ENCODE peak calls at places on chromosomes 2 and 18, in four cellular contexts. V is GM23248, I is mammary epithelial cell, G is astrocyte. Q is an unnamed sample. For H4K20me1 and H3K9me3, the result is how much of the 10 kb centered on the place peaks cover.

GRCh38 chr2:863732-864450 is 86.8 kb upstream of the SNTG2 start:
- DNase-seq in I (no peak), V (no peak), G (no peak), Q (no peak)

GRCh38 chr2:6196461-6196860 is 504.3 kb downstream of the SOX11 start:
- DNase-seq in G (no peak), I (no peak), V (no peak), Q (no peak)

GRCh38 chr2:69192176-69192945 is 179.4 kb downstream of the ANTXR1 start:
- DNase-seq in V (peak), G (peak), I (no peak), Q (no peak)

GRCh38 chr2:233476651-233477547 is 89.7 kb downstream of the USP40 start:
- DNase-seq in I (no peak), V (no peak), G (no peak), Q (peak)

GRCh38 chr2:203802277-203803045 is 65.1 kb upstream of the CTLA4 start:
- DNase-seq in G (peak), V (peak), I (peak), Q (peak)

GRCh38 chr18:56676639-56677038 is 25.5 kb downstream of the WDR7 start:
- DNase-seq in V (no peak), I (no peak), G (no peak), Q (no peak)

GRCh38 chr2:205682239-205683021 is at the start of gene NRP2:
- DNase-seq in I (peak), V (peak), G (peak), Q (peak)

GRCh38 chr18:58601468-58602266 is 27.2 kb downstream of the ALPK2 start:
- DNase-seq in G (no peak), I (no peak), V (no peak), Q (no peak)

GRCh38 chr2:160730296-160730995 is 236.8 kb upstream of the RBMS1 start:
- DNase-seq in V (no peak), I (no peak), G (no peak), Q (no peak)

GRCh38 chr2:237291138-237291792 is 122.7 kb downstream of the COL6A3 start:
- DNase-seq in V (peak), I (peak), G (peak), Q (peak)

GRCh38 chr2:241796610-241797138 is 12.3 kb upstream of the NEU4 start:
- DNase-seq in V (no peak), I (no peak), G (no peak), Q (peak)

GRCh38 chr2:25993049-25993448 is 10.8 kb upstream of the KIF3C start:
- DNase-seq in G (no peak), I (no peak), V (no peak), Q (no peak)

GRCh38 chr18:56468379-56468778 is 170.0 kb downstream of the TXNL1 start:
- DNase-seq in G (no peak), I (no peak), V (no peak), Q (no peak)

GRCh38 chr2:44952143-44952805 is 10.8 kb downstream of the SIX3 start:
- DNase-seq in V (peak), G (no peak), I (peak), Q (peak)

GRCh38 chr2:190097115-190097514 is 34.6 kb upstream of the MSTN start:
- DNase-seq in I (no peak), V (no peak), G (no peak), Q (no peak)

GRCh38 chr2:181306785-181307184 is 150.4 kb upstream of the ITGA4 start:
- DNase-seq in G (no peak), V (no peak), I (no peak), Q (no peak)

GRCh38 chr18:58148954-58149471 is 105.0 kb downstream of the NEDD4L start:
- DNase-seq in V (no peak), G (no peak), I (no peak), Q (no peak)

GRCh38 chr2:221488134-221488807 is 83.8 kb downstream of the EPHA4 start:
- DNase-seq in V (no peak), G (no peak), I (no peak), Q (peak)

GRCh38 chr2:121816797-121817196 is 61.3 kb downstream of the TSN start:
- DNase-seq in V (no peak), I (no peak), G (no peak), Q (no peak)

GRCh38 chr2:70616168-70616694 is 62.6 kb upstream of the TGFA start:
- DNase-seq in I (peak), V (no peak), G (no peak), Q (no peak)

GRCh38 chr2:82599021-82599420 is 1860.1 kb downstream of the SUCLG1 start:
- DNase-seq in G (no peak), V (no peak), I (no peak), Q (no peak)

GRCh38 chr18:8752329-8752728 is 47.0 kb downstream of the MTCL1 start:
- DNase-seq in V (peak), I (no peak), G (peak), Q (peak)

GRCh38 chr18:8747440-8747937 is 42.1 kb downstream of the MTCL1 start:
- DNase-seq in G (peak), V (peak), I (no peak), Q (peak)

GRCh38 chr18:8749492-8749891 is 44.1 kb downstream of the MTCL1 start:
- DNase-seq in I (no peak), V (no peak), G (no peak), Q (no peak)

GRCh38 chr18:8751692-8752091 is 46.3 kb downstream of the MTCL1 start:
- DNase-seq in I (no peak), G (no peak), V (no peak), Q (no peak)

DNA sequence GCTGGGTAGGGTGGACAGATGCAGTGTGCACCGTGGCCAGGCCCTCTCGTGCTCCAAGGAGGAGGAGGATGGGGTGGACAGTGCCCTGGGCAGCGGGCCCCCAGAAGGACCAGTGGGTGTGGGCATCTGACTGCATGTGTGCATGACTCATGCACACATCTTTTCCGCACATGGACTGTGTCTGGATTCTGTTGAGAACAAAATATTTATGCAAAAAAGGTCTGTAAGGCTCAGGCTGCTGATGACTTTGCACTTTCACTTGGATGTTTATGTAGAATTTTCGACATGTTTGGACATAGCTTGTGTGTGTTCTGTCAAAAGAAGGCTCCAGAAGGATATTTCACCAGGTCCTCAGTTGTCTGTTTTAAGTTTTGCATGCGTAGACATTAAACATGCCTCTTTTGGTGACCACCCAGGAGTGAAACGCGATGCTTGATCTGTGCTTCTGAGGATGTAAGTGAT is 45.6 kb downstream of the MTCL1 start:
- DNase-seq in I (no peak), V (peak), G (peak), Q (peak)
- H3K4me2 ChIP-seq in I (no peak), V (peak), G (peak), Q (peak)

GRCh38 chr18:12995952-12996477 is 4.9 kb downstream of the CEP192 start:
- DNase-seq in G (no peak), I (no peak), V (no peak), Q (no peak)
- H4K20me1 ChIP-seq in G (under half), I (under half), V (under half), Q (under half)

GRCh38 chr2:129915303-129915840 is 64.1 kb upstream of the RAB6C start:
- DNase-seq in I (no peak), V (no peak), G (no peak), Q (no peak)
- H3K9me3 ChIP-seq in I (under half), V (under half), G (under half), Q (under half)

GRCh38 chr2:215831296-215831913 is 181.9 kb downstream of the MREG start:
- DNase-seq in V (peak), G (peak), I (no peak), Q (no peak)
- H3K4me2 ChIP-seq in V (peak), G (no peak), I (no peak), Q (peak)

DNA sequence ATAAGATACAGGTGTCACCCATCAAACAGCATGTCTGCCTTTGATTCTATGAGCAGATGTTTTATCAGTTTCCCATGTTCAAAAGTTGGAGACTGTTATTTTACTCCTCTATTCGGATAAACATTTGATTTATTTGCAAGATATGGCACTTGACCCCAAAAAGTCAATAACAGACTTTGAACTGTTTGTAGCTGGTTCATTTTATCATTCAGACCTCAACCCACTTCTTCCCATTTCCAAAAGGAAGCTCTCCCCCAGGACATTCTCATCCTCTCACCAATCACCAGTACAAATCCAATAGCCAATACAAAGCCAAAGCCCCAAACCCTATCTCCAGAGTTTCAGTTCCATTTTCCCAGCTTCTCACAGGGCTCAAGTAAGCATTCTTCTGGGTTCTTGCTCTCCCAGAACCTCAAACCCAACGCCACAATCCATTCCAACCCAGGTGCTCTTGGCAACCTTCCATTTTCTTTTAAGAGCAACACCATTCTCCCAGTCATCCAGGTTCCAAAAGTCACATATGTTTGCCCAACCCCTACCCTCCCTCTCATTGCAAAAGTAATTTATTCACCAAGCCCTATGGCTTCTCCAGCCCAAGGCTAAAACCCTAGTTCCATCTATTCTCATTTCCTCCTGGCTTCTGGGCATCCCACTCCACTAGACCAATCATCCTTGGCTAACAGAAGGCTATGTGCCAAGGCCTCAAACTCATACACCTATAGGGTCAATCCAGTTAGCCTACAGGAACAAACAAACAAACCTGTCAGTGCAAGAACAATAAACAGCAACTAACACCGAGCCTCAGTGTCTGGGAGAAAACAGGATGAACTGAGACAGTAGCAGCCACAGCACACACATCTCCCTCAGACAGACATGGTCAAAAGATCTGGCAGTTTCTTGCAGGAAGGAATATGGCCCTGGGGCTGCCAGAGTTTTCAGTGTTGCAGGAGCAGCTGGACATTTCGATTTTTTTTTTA is 9.2 kb downstream of the ACVR1 start:
- DNase-seq in G (no peak), V (no peak), I (no peak), Q (no peak)
- H4K20me1 ChIP-seq in G (half or more), V (under half), I (under half), Q (half or more)

DNA sequence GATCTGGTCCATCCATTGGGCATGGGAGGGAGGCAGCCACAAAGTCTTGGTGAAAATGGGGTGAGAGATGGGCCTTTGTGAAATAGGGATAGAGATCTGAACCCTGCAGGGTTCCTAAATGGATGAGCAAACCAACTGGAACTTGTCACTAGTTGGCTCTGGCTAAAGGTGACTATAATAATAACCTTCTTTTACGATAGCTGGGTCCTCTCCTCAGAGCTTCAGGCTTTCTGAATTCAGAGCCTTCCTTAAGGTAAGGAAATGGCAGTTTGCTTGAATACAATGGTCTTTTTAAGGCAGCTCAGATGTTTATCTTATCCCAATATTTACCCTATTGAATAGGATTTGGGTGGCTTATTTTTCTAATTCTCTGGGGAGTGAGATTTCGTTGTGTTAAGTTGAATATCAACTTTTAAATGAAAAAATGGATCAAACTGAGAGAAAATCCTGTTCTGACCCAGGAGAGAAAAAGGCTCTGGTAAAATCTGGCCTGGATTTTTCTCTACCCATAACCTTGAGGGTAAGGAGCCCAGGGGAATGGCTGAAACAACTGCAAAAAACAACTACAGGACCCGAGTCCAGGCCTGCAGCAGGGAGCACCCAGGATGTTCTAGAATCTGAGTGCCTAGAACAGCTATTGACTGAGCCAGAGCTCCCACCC is 61.1 kb upstream of the CXCR4 start:
- DNase-seq in V (no peak), G (no peak), I (no peak), Q (no peak)
- H3K9me3 ChIP-seq in V (under half), G (under half), I (under half), Q (under half)

DNA sequence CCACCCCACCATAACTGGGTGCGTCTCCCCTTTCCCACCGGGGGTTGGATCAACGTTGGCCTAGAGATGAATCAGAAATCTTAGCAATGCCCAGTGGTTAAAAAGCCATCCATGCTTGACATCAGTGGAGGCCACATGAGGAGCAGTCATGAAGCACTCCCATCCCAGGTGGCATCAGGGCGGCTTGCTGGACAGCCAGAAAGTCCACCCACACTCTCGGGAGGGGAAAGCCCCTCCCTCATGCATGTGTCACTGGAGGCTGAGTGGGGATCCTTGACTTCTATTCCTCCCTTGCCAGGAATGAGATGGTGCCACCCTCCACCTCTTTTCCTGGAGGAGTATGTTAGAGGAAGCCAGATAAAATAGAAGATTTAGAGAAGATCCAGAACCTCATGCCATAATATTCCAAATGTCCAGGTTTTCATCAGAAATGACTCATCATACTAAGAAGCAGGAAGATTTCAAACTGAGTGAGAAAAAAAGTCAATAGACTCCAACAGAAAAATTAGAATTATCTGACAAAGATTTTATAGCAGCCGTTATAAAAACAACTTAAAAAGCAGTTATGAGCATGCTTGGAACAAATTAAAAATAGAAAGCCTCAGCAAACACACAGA is 507.1 kb upstream of the ID2 start:
- DNase-seq in I (no peak), V (peak), G (no peak), Q (peak)
- H3K4me2 ChIP-seq in I (no peak), V (no peak), G (no peak), Q (no peak)

GRCh38 chr2:9763356-9764152 is 79.7 kb upstream of the TAF1B start:
- DNase-seq in I (no peak), V (peak), G (peak), Q (peak)
- H4K20me1 ChIP-seq in I (under half), V (under half), G (under half), Q (under half)

GRCh38 chr2:229252996-229253395 is 18.1 kb downstream of the PID1 start:
- DNase-seq in G (no peak), I (no peak), V (no peak), Q (no peak)

GRCh38 chr2:229246334-229246733 is 24.8 kb downstream of the PID1 start:
- DNase-seq in G (no peak), I (no peak), V (no peak), Q (no peak)

GRCh38 chr2:229245013-229245412 is 26.1 kb downstream of the PID1 start:
- DNase-seq in G (no peak), I (no peak), V (no peak), Q (no peak)

GRCh38 chr2:229252280-229252679 is 18.8 kb downstream of the PID1 start:
- DNase-seq in V (no peak), G (no peak), I (no peak), Q (no peak)

GRCh38 chr2:229249536-229249935 is 21.6 kb downstream of the PID1 start:
- DNase-seq in G (no peak), V (no peak), I (no peak), Q (no peak)
- H3K9me3 ChIP-seq in G (under half), V (under half), I (under half), Q (under half)

GRCh38 chr2:133266926-133267590 is 301.2 kb downstream of the NCKAP5 start:
- DNase-seq in G (no peak), I (peak), V (peak), Q (no peak)

GRCh38 chr2:133271105-133271504 is 297.2 kb downstream of the NCKAP5 start:
- DNase-seq in I (no peak), G (peak), V (no peak), Q (peak)

GRCh38 chr2:133266075-133266925 is 302.0 kb downstream of the NCKAP5 start:
- DNase-seq in V (peak), G (peak), I (peak), Q (peak)

GRCh38 chr2:133264951-133265949 is 303.0 kb downstream of the NCKAP5 start:
- DNase-seq in I (no peak), V (no peak), G (peak), Q (peak)

GRCh38 chr2:133270550-133270949 is 297.7 kb downstream of the NCKAP5 start:
- DNase-seq in V (no peak), I (no peak), G (no peak), Q (no peak)
- H3K4me2 ChIP-seq in V (no peak), I (no peak), G (no peak), Q (no peak)

Q was measured in osteoblast.